ENCODE peak calls at places on chromosomes 1 and 21, in eight cellular contexts. X, G, Q, F, W, Z, N and E are unnamed samples.
A peak's percentile ranks its signal among the peaks of the same experiment; 100 is the strongest.

GRCh38 chr1:47656719-47657685 is 219.2 kb downstream of the FOXD2 start:
- DNase-seq in N (no peak), Z (no peak), W (no peak), F (no peak), X (no peak), Q (no peak), G (no peak), E (no peak)

GRCh38 chr1:31872658-31873636 is 57.1 kb upstream of the SPOCD1 start:
- DNase-seq in W (peak; percentile 79), G (no peak), Q (no peak), F (no peak), Z (no peak), N (no peak), X (no peak), E (peak; percentile 71)

GRCh38 chr21:25708467-25709065 is 26.1 kb downstream of the ATP5PF start:
- DNase-seq in W (peak; percentile 31), N (no peak), F (peak; percentile 42), Z (no peak), G (peak; percentile 36), Q (peak; percentile 47), X (peak; percentile 31), E (peak; percentile 56)

GRCh38 chr1:11960710-11961109 is 19.5 kb upstream of the MFN2 start:
- DNase-seq in F (no peak), X (no peak), G (no peak), W (peak; percentile 84), N (no peak), Q (no peak), Z (no peak), E (no peak)

GRCh38 chr1:219236095-219236494 is 62.4 kb downstream of the LYPLAL1 start:
- DNase-seq in W (no peak), Z (no peak), N (no peak), F (no peak), Q (no peak), G (no peak), X (no peak), E (no peak)

GRCh38 chr1:218242171-218242570 is 42.9 kb upstream of the RRP15 start:
- DNase-seq in N (no peak), Q (no peak), X (no peak), G (no peak), F (no peak), W (no peak), Z (no peak), E (no peak)

GRCh38 chr1:229669333-229669732 is 43.3 kb downstream of the URB2 start:
- DNase-seq in X (no peak), W (no peak), F (no peak), Q (no peak), G (no peak), Z (no peak), N (no peak), E (no peak)

GRCh38 chr1:180040034-180040433 is 85.4 kb downstream of the CEP350 start:
- DNase-seq in Q (no peak), N (no peak), G (no peak), F (no peak), W (peak; percentile 48), Z (no peak), X (no peak), E (no peak)

GRCh38 chr21:14548751-14549150 is 2.6 kb upstream of the SAMSN1 start:
- DNase-seq in Q (no peak), G (no peak), F (no peak), Z (no peak), X (no peak), N (no peak), W (peak; percentile 80), E (peak; percentile 72)

GRCh38 chr1:65469889-65470340 is 49.4 kb downstream of the LEPR start:
- DNase-seq in Q (no peak), N (no peak), Z (no peak), X (no peak), F (no peak), G (no peak), W (no peak), E (no peak)

GRCh38 chr1:7229696-7230095 is 444.4 kb downstream of the CAMTA1 start:
- DNase-seq in N (no peak), Z (no peak), X (no peak), Q (no peak), F (no peak), G (no peak), W (no peak), E (no peak)

GRCh38 chr1:218390625-218391024 is 45.5 kb downstream of the TGFB2 start:
- DNase-seq in G (no peak), Q (no peak), X (no peak), N (no peak), F (no peak), W (no peak), Z (no peak), E (no peak)

GRCh38 chr1:85313888-85314696 is 37.7 kb upstream of the BCL10 start:
- DNase-seq in Q (peak; percentile 13), W (no peak), X (no peak), F (peak; percentile 53), N (no peak), G (no peak), Z (no peak), E (no peak)

GRCh38 chr1:206734499-206735142 is 36.0 kb upstream of the IL19 start:
- DNase-seq in Q (peak; percentile 37), X (peak; percentile 66), G (peak; percentile 68), W (no peak), Z (no peak), F (peak; percentile 43), N (peak; percentile 54), E (peak; percentile 72)

GRCh38 chr1:32406629-32407111 is 12.4 kb upstream of the BSDC1 start:
- DNase-seq in N (no peak), G (no peak), F (no peak), W (no peak), Q (no peak), Z (no peak), X (no peak), E (no peak)

GRCh38 chr1:172812118-172812517 is 153.2 kb downstream of the FASLG start:
- DNase-seq in F (no peak), N (no peak), X (no peak), G (no peak), W (no peak), Q (no peak), Z (no peak), E (peak; percentile 42)

GRCh38 chr1:164092603-164093353 is 466.2 kb upstream of the PBX1 start:
- DNase-seq in X (no peak), N (no peak), G (no peak), W (no peak), F (no peak), Q (no peak), Z (no peak), E (peak; percentile 39)

GRCh38 chr1:214316597-214316996 is 35.6 kb downstream of the SMYD2 start:
- DNase-seq in Q (no peak), Z (no peak), G (no peak), X (no peak), W (no peak), N (no peak), F (no peak), E (no peak)

GRCh38 chr1:18344755-18345154 is 136.0 kb upstream of the KLHDC7A start:
- DNase-seq in Z (no peak), N (no peak), F (peak; percentile 53), G (no peak), W (no peak), X (no peak), Q (peak; percentile 42), E (no peak)

GRCh38 chr21:35027558-35028450 is 21.3 kb downstream of the RUNX1 start:
- DNase-seq in Q (no peak), Z (no peak), G (no peak), W (no peak), X (peak; percentile 45), F (no peak), N (no peak), E (peak; percentile 73)

GRCh38 chr21:27425172-27425571 is 458.3 kb upstream of the ADAMTS5 start:
- DNase-seq in W (no peak), N (no peak), G (no peak), Q (peak; percentile 3), Z (no peak), F (no peak), X (no peak), E (peak; percentile 62)

GRCh38 chr1:231919900-231920299 is 293.3 kb downstream of the DISC1 start:
- DNase-seq in W (no peak), Z (no peak), G (no peak), F (peak; percentile 42), Q (no peak), N (no peak), X (peak; percentile 69), E (peak; percentile 34)

GRCh38 chr1:212512731-212513559 is 80.2 kb downstream of the NENF start:
- DNase-seq in X (no peak), Z (no peak), N (no peak), G (no peak), W (no peak), Q (peak; percentile 39), F (no peak), E (no peak)

GRCh38 chr21:36791150-36791549 is 92.2 kb downstream of the SIM2 start:
- DNase-seq in W (no peak), Z (peak; percentile 29), G (no peak), Q (no peak), F (no peak), X (no peak), N (no peak), E (no peak)

GRCh38 chr1:206590025-206590834 is 22.0 kb downstream of the EIF2D start:
- DNase-seq in F (no peak), X (peak; percentile 60), N (no peak), Z (no peak), W (peak; percentile 91), Q (no peak), G (peak; percentile 55), E (peak; percentile 93)